ENCODE peak calls at places on chromosomes 4 and X, in five cellular contexts. One of them, this sample, is unnamed.

GRCh38 chrX:17768997-17769396 is 31.7 kb downstream of the SCML1 start:
- DNase-seq in M059J: no peak
- DNase-seq in RPMI8226: peak; percentile 48
- DNase-seq in activated B cell treated with CpG ODN at 0.5 μM for 24 hours: no peak
- DNase-seq in AG04450: no peak
- DNase-seq in this sample: no peak

GRCh38 chrX:18354369-18355329 is at the start of gene SCML2:
- DNase-seq in M059J: peak; percentile 32
- DNase-seq in RPMI8226: peak; percentile 56
- DNase-seq in activated B cell treated with CpG ODN at 0.5 μM for 24 hours: peak; percentile 45
- DNase-seq in AG04450: no peak
- DNase-seq in this sample: no peak

GRCh38 chr4:85861064-85861767 is 386.3 kb downstream of the ARHGAP24 start:
- DNase-seq in M059J: no peak
- DNase-seq in RPMI8226: no peak
- DNase-seq in activated B cell treated with CpG ODN at 0.5 μM for 24 hours: no peak
- DNase-seq in AG04450: no peak
- DNase-seq in this sample: no peak

GRCh38 chr4:15451181-15451865 is 18.4 kb upstream of the CC2D2A start:
- DNase-seq in M059J: peak; percentile 48
- DNase-seq in RPMI8226: no peak
- DNase-seq in activated B cell treated with CpG ODN at 0.5 μM for 24 hours: no peak
- DNase-seq in AG04450: no peak
- DNase-seq in this sample: no peak

GRCh38 chrX:24144528-24144927 is 5.0 kb upstream of the ZFX start:
- DNase-seq in M059J: no peak
- DNase-seq in RPMI8226: no peak
- DNase-seq in activated B cell treated with CpG ODN at 0.5 μM for 24 hours: no peak
- DNase-seq in AG04450: no peak
- DNase-seq in this sample: no peak

GRCh38 chrX:14291626-14292025 is 237.7 kb upstream of the GLRA2 start:
- DNase-seq in M059J: no peak
- DNase-seq in RPMI8226: no peak
- DNase-seq in activated B cell treated with CpG ODN at 0.5 μM for 24 hours: no peak
- DNase-seq in AG04450: no peak
- DNase-seq in this sample: no peak

GRCh38 chrX:97806238-97806637 is 922.5 kb downstream of the RPA4 start:
- DNase-seq in M059J: peak; percentile 62
- DNase-seq in RPMI8226: no peak
- DNase-seq in activated B cell treated with CpG ODN at 0.5 μM for 24 hours: no peak
- DNase-seq in AG04450: peak; percentile 11
- DNase-seq in this sample: no peak

GRCh38 chrX:49919617-49920016 is 2.8 kb upstream of the CLCN5 start:
- DNase-seq in M059J: peak; percentile 14
- DNase-seq in RPMI8226: peak; percentile 8
- DNase-seq in activated B cell treated with CpG ODN at 0.5 μM for 24 hours: no peak
- DNase-seq in AG04450: no peak
- DNase-seq in this sample: peak; percentile 33

GRCh38 chr4:3372933-3373465 is 68.8 kb upstream of the HGFAC start:
- DNase-seq in M059J: no peak
- DNase-seq in RPMI8226: no peak
- DNase-seq in activated B cell treated with CpG ODN at 0.5 μM for 24 hours: peak; percentile 68
- DNase-seq in AG04450: no peak
- DNase-seq in this sample: peak; percentile 69

GRCh38 chr4:90002406-90003040 is 107.9 kb downstream of the MMRN1 start:
- DNase-seq in M059J: no peak
- DNase-seq in RPMI8226: no peak
- DNase-seq in activated B cell treated with CpG ODN at 0.5 μM for 24 hours: no peak
- DNase-seq in AG04450: no peak
- DNase-seq in this sample: no peak

GRCh38 chr4:119314356-119314755 is 7.6 kb downstream of the FABP2 start:
- DNase-seq in M059J: peak; percentile 46
- DNase-seq in RPMI8226: peak; percentile 39
- DNase-seq in activated B cell treated with CpG ODN at 0.5 μM for 24 hours: no peak
- DNase-seq in AG04450: no peak
- DNase-seq in this sample: no peak

GRCh38 chrX:134821901-134822300 is 163.6 kb upstream of the PLAC1 start:
- DNase-seq in M059J: no peak
- DNase-seq in RPMI8226: no peak
- DNase-seq in activated B cell treated with CpG ODN at 0.5 μM for 24 hours: no peak
- DNase-seq in AG04450: no peak
- DNase-seq in this sample: no peak

GRCh38 chrX:103157511-103158316 is 57.2 kb upstream of the BEX4 start:
- DNase-seq in M059J: peak; percentile 54
- DNase-seq in RPMI8226: peak; percentile 23
- DNase-seq in activated B cell treated with CpG ODN at 0.5 μM for 24 hours: no peak
- DNase-seq in AG04450: no peak
- DNase-seq in this sample: no peak

GRCh38 chrX:119036369-119037029 is 36.3 kb upstream of the CT47C1 start:
- DNase-seq in M059J: no peak
- DNase-seq in RPMI8226: no peak
- DNase-seq in activated B cell treated with CpG ODN at 0.5 μM for 24 hours: no peak
- DNase-seq in AG04450: no peak
- DNase-seq in this sample: no peak

GRCh38 chrX:77788050-77788449 is 2.0 kb upstream of the ATRX start:
- DNase-seq in M059J: peak; percentile 59
- DNase-seq in RPMI8226: no peak
- DNase-seq in activated B cell treated with CpG ODN at 0.5 μM for 24 hours: no peak
- DNase-seq in AG04450: no peak
- DNase-seq in this sample: no peak

GRCh38 chrX:685120-686032 is 54.8 kb downstream of the SHOX start:
- DNase-seq in M059J: no peak
- DNase-seq in RPMI8226: no peak
- DNase-seq in activated B cell treated with CpG ODN at 0.5 μM for 24 hours: no peak
- DNase-seq in AG04450: no peak
- DNase-seq in this sample: no peak

GRCh38 chr4:100117749-100118148 is 72.5 kb downstream of the DDIT4L start:
- DNase-seq in M059J: no peak
- DNase-seq in RPMI8226: no peak
- DNase-seq in activated B cell treated with CpG ODN at 0.5 μM for 24 hours: no peak
- DNase-seq in AG04450: no peak
- DNase-seq in this sample: no peak

GRCh38 chr4:140106277-140106842 is 47.6 kb downstream of the MAML3 start:
- DNase-seq in M059J: no peak
- DNase-seq in RPMI8226: no peak
- DNase-seq in activated B cell treated with CpG ODN at 0.5 μM for 24 hours: no peak
- DNase-seq in AG04450: no peak
- DNase-seq in this sample: no peak

GRCh38 chrX:148871422-148872152 is 371.2 kb downstream of the AFF2 start:
- DNase-seq in M059J: peak; percentile 91
- DNase-seq in RPMI8226: no peak
- DNase-seq in activated B cell treated with CpG ODN at 0.5 μM for 24 hours: no peak
- DNase-seq in AG04450: peak; percentile 49
- DNase-seq in this sample: no peak

GRCh38 chr4:168945291-168945690 is 64.8 kb downstream of the CBR4 start:
- DNase-seq in M059J: no peak
- DNase-seq in RPMI8226: no peak
- DNase-seq in activated B cell treated with CpG ODN at 0.5 μM for 24 hours: no peak
- DNase-seq in AG04450: no peak
- DNase-seq in this sample: no peak